ENCODE peak calls at places on chromosomes 5 and 9, in four cellular contexts. One of them, this sample, is unnamed. For H3K27me3, the result is how much of the 10 kb centered on the place peaks cover.

GRCh38 chr5:172133359-172134029 is 54.5 kb downstream of the STK10 start:
- DNase-seq in right atrium auricular region: peak
- DNase-seq in psoas muscle: peak
- DNase-seq in CD4-positive, alpha-beta memory T cell: peak
- DNase-seq in this sample: peak

GRCh38 chr9:98117984-98118639 is 910 bp downstream of the TRIM14 start:
- DNase-seq in right atrium auricular region: no peak
- DNase-seq in psoas muscle: no peak
- DNase-seq in CD4-positive, alpha-beta memory T cell: peak
- DNase-seq in this sample: no peak

GRCh38 chr5:76403963-76404693 is 1.0 kb downstream of the IQGAP2 start:
- DNase-seq in right atrium auricular region: no peak
- DNase-seq in psoas muscle: peak
- DNase-seq in CD4-positive, alpha-beta memory T cell: peak
- DNase-seq in this sample: peak

GRCh38 chr9:20592673-20593072 is 29.6 kb downstream of the MLLT3 start:
- DNase-seq in right atrium auricular region: no peak
- DNase-seq in psoas muscle: no peak
- DNase-seq in CD4-positive, alpha-beta memory T cell: no peak
- DNase-seq in this sample: no peak

GRCh38 chr5:17248999-17249634 is 31.7 kb downstream of the BASP1 start:
- DNase-seq in right atrium auricular region: peak
- DNase-seq in psoas muscle: no peak
- DNase-seq in CD4-positive, alpha-beta memory T cell: no peak
- DNase-seq in this sample: no peak

GRCh38 chr5:151465476-151465875 is 18.1 kb downstream of the SLC36A1 start:
- DNase-seq in right atrium auricular region: no peak
- DNase-seq in psoas muscle: no peak
- DNase-seq in CD4-positive, alpha-beta memory T cell: no peak
- DNase-seq in this sample: no peak

GRCh38 chr5:112709416-112709815 is 28.3 kb upstream of the APC start:
- DNase-seq in right atrium auricular region: no peak
- DNase-seq in psoas muscle: no peak
- DNase-seq in CD4-positive, alpha-beta memory T cell: no peak
- DNase-seq in this sample: no peak

GRCh38 chr9:10062629-10063395 is 550.0 kb downstream of the PTPRD start:
- DNase-seq in right atrium auricular region: no peak
- DNase-seq in psoas muscle: no peak
- DNase-seq in CD4-positive, alpha-beta memory T cell: no peak
- DNase-seq in this sample: no peak

GRCh38 chr5:176427971-176428370 is 11.6 kb upstream of the CLTB start:
- DNase-seq in right atrium auricular region: no peak
- DNase-seq in psoas muscle: no peak
- DNase-seq in CD4-positive, alpha-beta memory T cell: no peak
- DNase-seq in this sample: no peak

GRCh38 chr9:29866556-29866955 is 2293.3 kb upstream of the C9orf72 start:
- DNase-seq in right atrium auricular region: no peak
- DNase-seq in psoas muscle: no peak
- DNase-seq in CD4-positive, alpha-beta memory T cell: no peak
- DNase-seq in this sample: no peak

GRCh38 chr5:493758-494157 is 30.5 kb downstream of the SLC9A3 start:
- DNase-seq in right atrium auricular region: no peak
- DNase-seq in psoas muscle: no peak
- DNase-seq in CD4-positive, alpha-beta memory T cell: no peak
- DNase-seq in this sample: no peak

GRCh38 chr5:143491644-143492043 is 88.2 kb upstream of the NR3C1 start:
- DNase-seq in right atrium auricular region: no peak
- DNase-seq in psoas muscle: no peak
- DNase-seq in CD4-positive, alpha-beta memory T cell: no peak
- DNase-seq in this sample: no peak

GRCh38 chr5:167479796-167480195 is 811.6 kb upstream of the WWC1 start:
- DNase-seq in right atrium auricular region: no peak
- DNase-seq in psoas muscle: no peak
- DNase-seq in CD4-positive, alpha-beta memory T cell: no peak
- DNase-seq in this sample: no peak

GRCh38 chr5:89428624-89429023 is 545.6 kb upstream of the MEF2C start:
- DNase-seq in right atrium auricular region: no peak
- DNase-seq in psoas muscle: no peak
- DNase-seq in CD4-positive, alpha-beta memory T cell: no peak
- DNase-seq in this sample: no peak

GRCh38 chr5:113321266-113321665 is 113.5 kb downstream of the TSSK1B start:
- DNase-seq in right atrium auricular region: no peak
- DNase-seq in psoas muscle: no peak
- DNase-seq in CD4-positive, alpha-beta memory T cell: no peak
- DNase-seq in this sample: no peak

GRCh38 chr5:55172051-55172899 is 702 bp downstream of the CDC20B start:
- DNase-seq in right atrium auricular region: no peak
- DNase-seq in psoas muscle: no peak
- DNase-seq in CD4-positive, alpha-beta memory T cell: peak
- DNase-seq in this sample: no peak

GRCh38 chr9:70519912-70520724 is 105.7 kb upstream of the KLF9 start:
- DNase-seq in right atrium auricular region: no peak
- DNase-seq in psoas muscle: no peak
- DNase-seq in CD4-positive, alpha-beta memory T cell: no peak
- DNase-seq in this sample: no peak

GRCh38 chr5:123964916-123965315 is 452.9 kb downstream of the CSNK1G3 start:
- DNase-seq in right atrium auricular region: no peak
- DNase-seq in psoas muscle: no peak
- DNase-seq in CD4-positive, alpha-beta memory T cell: no peak
- DNase-seq in this sample: no peak

GRCh38 chr5:68661237-68661636 is 432.6 kb upstream of the SLC30A5 start:
- DNase-seq in right atrium auricular region: no peak
- DNase-seq in psoas muscle: no peak
- DNase-seq in CD4-positive, alpha-beta memory T cell: no peak
- DNase-seq in this sample: no peak

GRCh38 chr5:76790632-76791290 is 28.1 kb upstream of the F2RL1 start:
- DNase-seq in right atrium auricular region: peak
- DNase-seq in psoas muscle: no peak
- DNase-seq in CD4-positive, alpha-beta memory T cell: peak
- DNase-seq in this sample: no peak

GRCh38 chr9:95495988-95496387 is 20.8 kb downstream of the PTCH1 start:
- DNase-seq in right atrium auricular region: no peak
- DNase-seq in psoas muscle: no peak
- DNase-seq in CD4-positive, alpha-beta memory T cell: no peak
- DNase-seq in this sample: no peak

GRCh38 chr9:95497772-95498171 is 19.0 kb downstream of the PTCH1 start:
- DNase-seq in right atrium auricular region: no peak
- DNase-seq in psoas muscle: no peak
- DNase-seq in CD4-positive, alpha-beta memory T cell: no peak
- DNase-seq in this sample: no peak

GRCh38 chr9:95494416-95495371 is 22.1 kb downstream of the PTCH1 start:
- DNase-seq in right atrium auricular region: no peak
- DNase-seq in psoas muscle: no peak
- DNase-seq in CD4-positive, alpha-beta memory T cell: peak
- DNase-seq in this sample: no peak

GRCh38 chr9:95494022-95494415 is 22.8 kb downstream of the PTCH1 start:
- DNase-seq in right atrium auricular region: no peak
- DNase-seq in psoas muscle: no peak
- DNase-seq in CD4-positive, alpha-beta memory T cell: no peak
- DNase-seq in this sample: no peak

GRCh38 chr9:95495529-95495928 is 21.2 kb downstream of the PTCH1 start:
- DNase-seq in right atrium auricular region: no peak
- DNase-seq in psoas muscle: no peak
- DNase-seq in CD4-positive, alpha-beta memory T cell: no peak
- DNase-seq in this sample: no peak
- H3K4me3 ChIP-seq in right atrium auricular region: no peak
- H3K4me3 ChIP-seq in psoas muscle: no peak
- H3K4me3 ChIP-seq in CD4-positive, alpha-beta memory T cell: peak
- H3K4me3 ChIP-seq in this sample: no peak

DNA sequence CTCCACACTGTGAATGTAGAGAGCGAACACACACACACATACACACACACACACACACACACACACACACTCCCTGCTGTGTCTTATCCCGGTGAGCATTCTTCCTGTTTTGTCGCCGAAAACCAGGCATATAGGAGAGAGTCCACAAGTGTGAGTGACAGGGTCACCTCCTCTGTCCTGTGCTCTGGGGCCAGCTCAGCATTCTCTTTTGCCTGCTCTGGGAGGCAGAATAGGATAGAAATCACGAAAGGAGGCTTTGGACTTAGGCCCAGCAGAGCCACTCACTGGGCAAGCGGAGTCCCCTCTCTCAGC is 3.0 kb downstream of the LAMC3 start:
- DNase-seq in right atrium auricular region: no peak
- DNase-seq in psoas muscle: no peak
- DNase-seq in CD4-positive, alpha-beta memory T cell: no peak
- DNase-seq in this sample: no peak
- H3K27me3 ChIP-seq in right atrium auricular region: under half
- H3K27me3 ChIP-seq in psoas muscle: half or more
- H3K27me3 ChIP-seq in CD4-positive, alpha-beta memory T cell: under half
- H3K27me3 ChIP-seq in this sample: under half

DNA sequence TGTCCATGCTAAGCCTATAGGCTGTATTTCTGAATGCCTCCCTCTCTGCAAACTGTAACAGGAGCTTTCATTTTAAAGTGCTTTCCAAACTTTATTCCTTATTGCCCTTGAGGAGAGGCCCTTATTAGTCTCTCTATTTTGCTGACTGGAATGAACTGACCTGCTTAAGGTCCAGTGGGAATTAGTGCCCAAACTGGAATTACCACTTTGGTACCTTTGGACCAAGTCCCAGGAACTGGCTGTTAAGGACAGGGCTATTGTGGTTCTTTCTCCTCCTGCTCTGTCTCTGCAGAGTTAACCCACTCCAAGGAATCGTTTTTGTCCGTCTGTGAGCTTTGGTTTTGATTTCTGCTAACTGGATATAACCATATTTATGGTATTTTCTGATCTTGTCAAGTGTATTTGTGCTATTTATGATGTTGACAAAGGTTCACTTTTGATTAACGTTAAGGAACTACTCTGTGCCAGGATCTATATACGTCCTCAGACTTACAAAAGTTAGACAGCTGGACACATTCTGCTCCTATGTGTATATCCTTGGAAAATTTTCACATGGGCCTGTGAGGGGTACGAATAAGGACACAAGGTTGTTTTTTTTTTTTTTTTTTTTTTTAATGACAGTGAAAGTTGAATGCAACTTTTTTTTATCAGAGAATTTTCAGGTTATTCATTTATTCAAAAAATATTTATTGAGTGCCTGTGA is 189.1 kb upstream of the ANKRD55 start:
- DNase-seq in right atrium auricular region: no peak
- DNase-seq in psoas muscle: no peak
- DNase-seq in CD4-positive, alpha-beta memory T cell: no peak
- DNase-seq in this sample: no peak
- H3K4me3 ChIP-seq in right atrium auricular region: no peak
- H3K4me3 ChIP-seq in psoas muscle: no peak
- H3K4me3 ChIP-seq in CD4-positive, alpha-beta memory T cell: no peak
- H3K4me3 ChIP-seq in this sample: no peak

GRCh38 chr9:4299006-4299795 is 667 bp downstream of the GLIS3 start:
- DNase-seq in right atrium auricular region: no peak
- DNase-seq in psoas muscle: peak
- DNase-seq in CD4-positive, alpha-beta memory T cell: peak
- DNase-seq in this sample: peak

GRCh38 chr9:4303002-4303401 is 3.1 kb upstream of the GLIS3 start:
- DNase-seq in right atrium auricular region: no peak
- DNase-seq in psoas muscle: no peak
- DNase-seq in CD4-positive, alpha-beta memory T cell: no peak
- DNase-seq in this sample: no peak

GRCh38 chr9:4301302-4301701 is 1.4 kb upstream of the GLIS3 start:
- DNase-seq in right atrium auricular region: no peak
- DNase-seq in psoas muscle: no peak
- DNase-seq in CD4-positive, alpha-beta memory T cell: no peak
- DNase-seq in this sample: no peak

GRCh38 chr9:4305065-4305481 is 5.2 kb upstream of the GLIS3 start:
- DNase-seq in right atrium auricular region: no peak
- DNase-seq in psoas muscle: no peak
- DNase-seq in CD4-positive, alpha-beta memory T cell: no peak
- DNase-seq in this sample: no peak

DNA sequence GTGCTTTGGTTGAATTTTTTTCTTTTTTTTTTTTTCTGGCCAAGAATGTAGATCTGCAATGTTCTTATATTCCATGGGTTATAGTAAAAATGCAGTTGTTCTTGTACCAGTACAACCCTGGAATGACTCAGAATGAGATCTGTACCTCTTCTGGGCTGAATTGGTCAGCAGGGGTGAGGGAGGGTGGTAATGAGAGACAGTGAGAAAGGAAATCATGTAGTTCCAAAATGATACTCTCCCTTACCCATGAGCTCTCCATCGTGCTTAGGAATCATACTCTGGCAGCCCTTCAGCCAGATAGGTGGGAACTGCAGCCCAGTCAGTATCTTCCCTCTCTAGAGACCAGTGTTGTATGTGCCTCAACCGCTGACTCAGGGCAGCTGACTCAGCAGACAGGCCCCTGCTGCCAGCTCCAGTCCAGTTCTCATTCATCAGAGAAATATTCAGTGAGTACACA is 2.1 kb upstream of the GLIS3 start:
- DNase-seq in right atrium auricular region: peak
- DNase-seq in psoas muscle: peak
- DNase-seq in CD4-positive, alpha-beta memory T cell: no peak
- DNase-seq in this sample: peak
- H3K27me3 ChIP-seq in right atrium auricular region: under half
- H3K27me3 ChIP-seq in psoas muscle: under half
- H3K27me3 ChIP-seq in CD4-positive, alpha-beta memory T cell: under half
- H3K27me3 ChIP-seq in this sample: half or more